ENCODE peak calls at places on chromosomes 2 and 18, in four cellular contexts. M is heart right ventricle, P is GM23248, X is adipocyte. U is an unnamed sample. For H3K4me1, the result is how much of the 10 kb centered on the place peaks cover.

GRCh38 chr2:189633392-189633811 is 27.9 kb upstream of the ASNSD1 start:
- DNase-seq in M (peak), P (no peak), X (peak), U (peak)

GRCh38 chr2:136248242-136248641 is 130.3 kb upstream of the CXCR4 start:
- DNase-seq in M (no peak), P (peak), X (no peak), U (no peak)

GRCh38 chr2:165462433-165462832 is 7.1 kb upstream of the CSRNP3 start:
- DNase-seq in M (no peak), P (no peak), X (no peak), U (no peak)

GRCh38 chr2:58913082-58913726 is 672.1 kb upstream of the FANCL start:
- DNase-seq in M (no peak), P (no peak), X (no peak), U (no peak)

GRCh38 chr2:89850881-89851582 is 1159.6 kb downstream of the RPIA start:
- DNase-seq in M (no peak), P (no peak), X (no peak), U (no peak)

GRCh38 chr2:72183466-72183865 is 35.8 kb upstream of the CYP26B1 start:
- DNase-seq in M (no peak), P (no peak), X (no peak), U (no peak)

GRCh38 chr2:5539281-5540211 is 152.6 kb upstream of the SOX11 start:
- DNase-seq in M (no peak), P (no peak), X (no peak), U (no peak)

GRCh38 chr18:28961669-28962228 is 784.8 kb upstream of the CDH2 start:
- DNase-seq in M (peak), P (peak), X (peak), U (no peak)

GRCh38 chr2:156065912-156066311 is 266.6 kb downstream of the NR4A2 start:
- DNase-seq in M (no peak), P (peak), X (no peak), U (no peak)

GRCh38 chr2:25161055-25161781 is 7.2 kb downstream of the POMC start:
- DNase-seq in M (peak), P (peak), X (no peak), U (peak)

GRCh38 chr2:137435176-137435575 is 529.1 kb upstream of the HNMT start:
- DNase-seq in M (no peak), P (peak), X (peak), U (no peak)

GRCh38 chr2:129929321-129930290 is 49.9 kb upstream of the RAB6C start:
- DNase-seq in M (peak), P (peak), X (peak), U (no peak)

GRCh38 chr2:26494199-26494598 is 16.3 kb upstream of the OTOF start:
- DNase-seq in M (no peak), P (no peak), X (no peak), U (no peak)

GRCh38 chr18:37393221-37393828 is 172.3 kb downstream of the CELF4 start:
- DNase-seq in M (no peak), P (no peak), X (no peak), U (no peak)

GRCh38 chr2:53508667-53509066 is 258.9 kb upstream of the CHAC2 start:
- DNase-seq in M (no peak), P (peak), X (no peak), U (no peak)

GRCh38 chr2:158664987-158665386 is 130.1 kb upstream of the DAPL1 start:
- DNase-seq in M (no peak), P (peak), X (peak), U (no peak)

GRCh38 chr2:75560022-75560767 is 544 bp downstream of the EVA1A start:
- DNase-seq in M (no peak), P (peak), X (peak), U (no peak)

GRCh38 chr2:64114063-64114911 is 29.9 kb downstream of the PELI1 start:
- DNase-seq in M (no peak), P (peak), X (peak), U (peak)

GRCh38 chr2:74441690-74442482 is at the start of gene RTKN:
- DNase-seq in M (peak), P (peak), X (no peak), U (no peak)

GRCh38 chr2:230762317-230762896 is 49.8 kb downstream of the CAB39 start:
- DNase-seq in M (no peak), P (peak), X (peak), U (no peak)

GRCh38 chr2:143802242-143802641 is 673.0 kb downstream of the ARHGAP15 start:
- DNase-seq in M (no peak), P (peak), X (peak), U (no peak)

GRCh38 chr2:201008000-201008829 is 44.8 kb upstream of the ORC2 start:
- DNase-seq in M (no peak), P (no peak), X (no peak), U (no peak)

GRCh38 chr2:224754129-224754528 is 38.0 kb upstream of the CCDC195 start:
- DNase-seq in M (no peak), P (peak), X (peak), U (no peak)

GRCh38 chr2:222608081-222608480 is 47.8 kb downstream of the FARSB start:
- DNase-seq in M (no peak), P (no peak), X (no peak), U (no peak)

GRCh38 chr2:58688813-58689212 is 447.7 kb upstream of the FANCL start:
- DNase-seq in M (no peak), P (no peak), X (no peak), U (no peak)

GRCh38 chr18:2992995-2993877 is 19.7 kb downstream of the LPIN2 start:
- DNase-seq in M (no peak), P (no peak), X (no peak), U (no peak)

GRCh38 chr18:28115149-28115550 is 61.8 kb downstream of the CDH2 start:
- DNase-seq in M (no peak), P (peak), X (peak), U (no peak)

GRCh38 chr2:138000796-138001195 is 36.5 kb downstream of the HNMT start:
- DNase-seq in M (no peak), P (no peak), X (no peak), U (no peak)

GRCh38 chr2:215772003-215772402 is 241.3 kb downstream of the MREG start:
- DNase-seq in M (peak), P (peak), X (peak), U (no peak)

GRCh38 chr2:99600929-99601680 is 111.3 kb upstream of the REV1 start:
- DNase-seq in M (no peak), P (no peak), X (no peak), U (no peak)

GRCh38 chr2:43210467-43211303 is 15.7 kb downstream of the ZFP36L2 start:
- DNase-seq in M (peak), P (peak), X (no peak), U (peak)

GRCh38 chr2:109318949-109319342 is 189.9 kb downstream of the SH3RF3 start:
- DNase-seq in M (no peak), P (no peak), X (no peak), U (no peak)

GRCh38 chr2:206971805-206972204 is 32.5 kb downstream of the CPO start:
- DNase-seq in M (no peak), P (peak), X (peak), U (no peak)

GRCh38 chr2:10042301-10043161 is 819 bp upstream of the KLF11 start:
- DNase-seq in M (peak), P (peak), X (peak), U (peak)

GRCh38 chr2:221486106-221486505 is 86.0 kb downstream of the EPHA4 start:
- DNase-seq in M (no peak), P (no peak), X (no peak), U (no peak)

GRCh38 chr18:62531931-62532330 is 9.1 kb downstream of the ZCCHC2 start:
- DNase-seq in M (no peak), P (no peak), X (no peak), U (no peak)
- H3K4me1 ChIP-seq in M (half or more), P (under half), X (under half), U (half or more)

DNA sequence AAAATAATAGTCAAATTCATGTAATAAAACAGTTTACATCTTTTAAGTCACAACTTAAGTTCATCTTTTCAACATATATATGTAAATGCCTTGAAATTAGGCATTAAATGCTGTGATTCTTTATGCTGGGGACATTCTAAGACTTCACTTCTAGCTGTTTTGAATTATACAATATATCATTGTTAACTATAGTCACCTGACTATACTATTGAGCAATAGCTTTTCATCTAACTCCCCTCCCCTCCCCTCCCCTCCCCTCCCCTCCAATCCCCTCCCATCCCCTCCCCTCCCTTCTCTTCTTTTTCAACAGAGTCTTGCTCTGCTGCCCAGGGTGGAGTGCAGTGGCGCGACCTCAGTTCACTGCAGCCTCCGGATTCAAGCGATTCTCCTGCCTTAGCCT is 16.2 kb downstream of the GALNT1 start:
- DNase-seq in M (no peak), P (no peak), X (no peak), U (no peak)
- H3K4me1 ChIP-seq in M (under half), P (under half), X (under half), U (under half)

DNA sequence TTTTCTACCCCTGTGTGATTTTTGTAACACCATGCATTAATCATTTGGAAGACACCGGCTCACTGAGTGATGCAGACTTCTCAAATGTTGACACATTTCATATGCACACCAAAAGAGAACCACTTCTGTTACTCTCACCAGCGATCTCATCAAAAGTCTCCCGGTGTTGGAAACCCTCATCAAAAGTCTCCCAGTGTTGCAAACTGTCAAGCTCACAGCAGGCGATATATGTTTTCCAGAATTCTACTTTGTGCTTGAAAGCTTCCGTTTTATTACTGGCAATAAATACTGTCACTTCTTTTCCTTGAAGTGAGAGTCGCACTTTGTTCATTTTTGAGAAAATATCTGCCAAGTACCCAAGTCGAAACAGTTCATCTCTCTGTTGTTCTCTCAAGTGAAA is 20.4 kb downstream of the MLPH start:
- DNase-seq in M (no peak), P (no peak), X (no peak), U (no peak)
- H3K4me1 ChIP-seq in M (under half), P (under half), X (under half), U (under half)

DNA sequence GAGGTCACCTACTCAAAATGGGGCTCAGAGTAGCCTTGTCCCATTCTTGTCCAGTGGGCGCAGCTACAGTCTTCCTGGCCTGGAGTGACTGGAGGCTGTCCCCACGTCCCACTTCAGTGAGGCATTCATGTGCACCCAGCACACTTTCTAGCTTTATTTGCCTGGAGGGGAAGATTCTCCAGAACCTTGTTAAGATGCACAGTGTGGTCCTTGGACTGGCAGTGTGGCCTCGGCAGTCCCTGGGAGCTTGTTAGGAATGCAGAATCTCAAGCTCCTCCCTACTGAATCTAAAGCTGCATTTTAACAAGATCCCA is 63.6 kb downstream of the MEIS1 start:
- DNase-seq in M (no peak), P (no peak), X (no peak), U (no peak)
- H3K4me1 ChIP-seq in M (under half), P (under half), X (under half), U (under half)

DNA sequence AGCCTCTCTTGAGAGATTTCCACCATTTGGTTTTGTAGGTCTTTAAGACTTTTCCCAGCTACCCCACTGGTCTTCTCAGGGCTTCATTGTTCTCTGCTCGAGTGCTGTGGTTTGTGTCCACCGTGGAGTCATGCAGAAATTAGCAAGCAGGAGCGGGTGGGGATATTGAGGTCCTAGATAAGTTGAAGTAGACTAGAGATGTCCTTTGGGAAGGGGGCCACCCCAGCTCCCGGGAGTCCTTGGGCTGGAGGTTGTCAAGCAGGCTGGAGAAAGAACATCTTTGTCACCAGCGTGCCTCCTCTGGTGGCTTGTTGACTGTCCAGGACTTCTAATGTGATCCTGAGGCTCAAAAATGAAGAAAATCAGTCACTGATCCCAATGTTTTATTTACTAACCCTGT is 207.9 kb downstream of the KLHL29 start:
- DNase-seq in M (no peak), P (no peak), X (no peak), U (no peak)
- H3K4me1 ChIP-seq in M (half or more), P (under half), X (under half), U (under half)

GRCh38 chr18:7750966-7751365 is 183.8 kb downstream of the PTPRM start:
- DNase-seq in M (no peak), P (no peak), X (no peak), U (no peak)

GRCh38 chr18:7749510-7749981 is 182.4 kb downstream of the PTPRM start:
- DNase-seq in M (no peak), P (no peak), X (peak), U (no peak)

GRCh38 chr18:7748252-7749000 is 181.3 kb downstream of the PTPRM start:
- DNase-seq in M (no peak), P (no peak), X (no peak), U (no peak)

GRCh38 chr18:7749001-7749391 is 181.9 kb downstream of the PTPRM start:
- DNase-seq in M (no peak), P (no peak), X (no peak), U (no peak)

DNA sequence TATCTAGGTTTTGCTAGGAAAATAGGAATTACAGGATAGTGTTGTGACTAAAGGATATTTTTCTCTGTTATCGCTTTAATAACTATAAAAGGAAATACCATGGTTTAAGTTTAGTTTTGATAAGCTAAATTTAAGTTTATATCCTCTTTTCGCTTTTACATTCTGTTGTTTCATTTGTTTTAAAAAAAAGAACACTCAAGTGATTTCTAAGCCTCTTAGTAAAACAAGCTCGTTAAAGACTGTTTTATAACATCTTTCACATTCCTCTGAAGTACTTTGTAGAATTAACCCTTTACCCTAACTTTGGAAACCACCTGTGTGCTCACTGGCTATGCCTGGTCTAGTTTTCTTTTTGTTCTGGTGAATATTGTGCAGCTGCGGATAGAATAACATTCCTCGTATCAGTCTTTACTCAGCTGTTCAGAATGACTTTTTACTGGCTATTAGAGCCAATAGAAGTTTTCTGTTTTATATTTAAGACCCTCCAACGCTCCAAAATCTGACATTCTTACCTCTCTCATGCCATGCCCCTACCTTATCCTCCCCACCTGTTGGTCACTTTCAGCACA is 183.1 kb downstream of the PTPRM start:
- DNase-seq in M (no peak), P (no peak), X (no peak), U (no peak)
- H3K4me1 ChIP-seq in M (half or more), P (under half), X (under half), U (under half)